ENCODE peak calls at places on chromosome 3, in four cellular contexts. V is HepG2, C is WTC11, I is K562. N is an unnamed sample.

GRCh38 chr3:187750513-187751123 is 5.3 kb upstream of the BCL6 start:
- DNase-seq in C (no peak), V (peak), I (no peak), N (no peak)

GRCh38 chr3:141442914-141443313 is 43.9 kb upstream of the RASA2 start:
- DNase-seq in C (no peak), V (no peak), I (no peak), N (no peak)

GRCh38 chr3:189911001-189911400 is 209.7 kb downstream of the P3H2 start:
- DNase-seq in I (no peak), V (no peak), C (no peak), N (no peak)

GRCh38 chr3:7687428-7688147 is 814.0 kb upstream of the LMCD1 start:
- DNase-seq in C (no peak), I (no peak), V (no peak), N (no peak)

GRCh38 chr3:194257916-194258668 is 93.0 kb downstream of the CPN2 start:
- DNase-seq in V (no peak), C (no peak), I (no peak), N (no peak)

GRCh38 chr3:50862221-50862620 is 187.5 kb downstream of the DOCK3 start:
- DNase-seq in V (no peak), C (no peak), I (no peak), N (no peak)

GRCh38 chr3:11507719-11508118 is 136.0 kb downstream of the VGLL4 start:
- DNase-seq in I (peak), C (no peak), V (no peak), N (no peak)

GRCh38 chr3:42680806-42681205 is 4.5 kb upstream of the KLHL40 start:
- DNase-seq in C (no peak), I (no peak), V (no peak), N (no peak)

GRCh38 chr3:120839120-120839519 is 68.9 kb upstream of the STXBP5L start:
- DNase-seq in V (no peak), I (no peak), C (no peak), N (no peak)

GRCh38 chr3:117404756-117405155 is 695.2 kb downstream of the TUSC7 start:
- DNase-seq in I (no peak), C (no peak), V (no peak), N (no peak)

GRCh38 chr3:48597408-48597800 is 2.3 kb upstream of the COL7A1 start:
- DNase-seq in I (no peak), V (no peak), C (no peak), N (no peak)

GRCh38 chr3:127613406-127613805 is 15.2 kb downstream of the MCM2 start:
- DNase-seq in I (no peak), C (no peak), V (no peak), N (no peak)

GRCh38 chr3:74139648-74140047 is 474.8 kb downstream of the CNTN3 start:
- DNase-seq in I (no peak), C (peak), V (no peak), N (no peak)
- TF ChIP-seq ELF4 in I (no peak), C (no peak), V (no peak), N (no peak)

GRCh38 chr3:136862611-136862951 is 573 bp downstream of the NCK1 start:
- DNase-seq in C (peak), I (peak), V (peak), N (peak)
- TF ChIP-seq ELF4 in C (no peak), I (no peak), V (no peak), N (no peak)

DNA sequence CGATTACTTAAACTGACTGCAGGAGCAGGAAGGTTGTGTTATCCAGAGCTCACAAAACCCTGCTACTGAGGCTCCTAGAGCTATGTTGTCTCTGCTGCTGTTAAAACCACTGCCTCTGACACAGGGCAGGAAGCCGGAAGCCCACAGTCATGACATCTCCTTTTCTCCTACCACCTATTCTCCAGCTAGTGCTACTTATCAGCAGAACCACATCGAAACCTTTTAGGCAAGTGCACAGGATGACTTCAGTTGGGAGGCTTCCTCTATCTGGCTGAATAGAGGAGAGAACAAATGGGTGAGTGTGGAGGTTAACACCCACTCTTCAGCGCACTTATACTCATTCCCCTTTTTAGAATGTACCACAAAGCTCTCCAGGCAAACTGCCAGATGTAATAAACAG is 638.0 kb downstream of the OTOL1 start:
- DNase-seq in V (no peak), I (no peak), C (no peak), N (no peak)
- TF ChIP-seq ELF4 in V (no peak), I (no peak), C (no peak), N (no peak)

DNA sequence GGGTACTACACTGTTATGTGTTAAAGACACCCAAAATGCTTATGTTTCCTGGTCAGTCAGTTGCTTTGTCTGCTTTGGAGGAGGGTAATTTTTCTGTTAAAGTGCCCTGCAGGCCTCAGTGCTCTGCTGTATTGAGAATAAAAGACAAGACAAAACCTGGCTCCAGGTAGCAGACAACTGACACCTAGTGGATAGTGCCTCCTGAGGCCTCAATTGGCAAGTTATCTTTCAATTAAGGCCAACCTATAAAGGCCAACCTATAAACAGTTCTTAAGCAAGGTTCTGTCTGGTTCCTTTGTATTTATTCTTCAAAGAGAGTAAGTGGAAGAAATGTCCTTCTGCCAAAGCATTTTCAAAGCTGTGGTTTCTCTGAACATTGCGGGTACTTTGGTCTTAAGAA is 773.8 kb downstream of the MECOM start:
- DNase-seq in I (no peak), C (no peak), V (peak), N (no peak)
- TF ChIP-seq ELF4 in I (no peak), C (no peak), V (no peak), N (no peak)

GRCh38 chr3:71708478-71709098 is 16.6 kb downstream of the EIF4E3 start:
- DNase-seq in V (no peak), C (no peak), I (no peak), N (no peak)

GRCh38 chr3:71709908-71710511 is 15.2 kb downstream of the EIF4E3 start:
- DNase-seq in C (no peak), I (no peak), V (no peak), N (no peak)

GRCh38 chr3:71707600-71707999 is 17.6 kb downstream of the EIF4E3 start:
- DNase-seq in V (no peak), C (no peak), I (no peak), N (no peak)

GRCh38 chr3:71713041-71713440 is 12.2 kb downstream of the EIF4E3 start:
- DNase-seq in I (no peak), C (no peak), V (no peak), N (no peak)

GRCh38 chr3:71710906-71711494 is 14.2 kb downstream of the EIF4E3 start:
- DNase-seq in V (peak), C (no peak), I (peak), N (peak)
- TF ChIP-seq ELF4 in V (no peak), C (no peak), I (no peak), N (no peak)